ENCODE peak calls at places on chromosomes 1 and 21, in ten cellular contexts. One of them, this sample, is unnamed.
A peak's percentile ranks its signal among the peaks of the same experiment; 100 is the strongest.

GRCh38 chr1:3019516-3020051 is 1.7 kb upstream of the ACTRT2 start:
- DNase-seq in GM12865: no peak
- DNase-seq in body of pancreas: peak; percentile 3
- DNase-seq in tibial artery: peak; percentile 12
- DNase-seq in AG04449: no peak
- DNase-seq in fibroblast of the aortic adventitia: no peak
- DNase-seq in cardiac fibroblast: no peak
- DNase-seq in lower lobe of right lung: peak; percentile 40
- DNase-seq in CD8-positive, alpha-beta T cell: no peak
- DNase-seq in A549: no peak
- DNase-seq in this sample: no peak

GRCh38 chr1:118204648-118205047 is 19.6 kb upstream of the SPAG17 start:
- DNase-seq in GM12865: no peak
- DNase-seq in body of pancreas: no peak
- DNase-seq in tibial artery: no peak
- DNase-seq in AG04449: no peak
- DNase-seq in fibroblast of the aortic adventitia: no peak
- DNase-seq in cardiac fibroblast: no peak
- DNase-seq in lower lobe of right lung: no peak
- DNase-seq in CD8-positive, alpha-beta T cell: no peak
- DNase-seq in A549: no peak
- DNase-seq in this sample: no peak

GRCh38 chr1:219174672-219175564 is 1.2 kb downstream of the LYPLAL1 start:
- DNase-seq in GM12865: peak; percentile 78
- DNase-seq in body of pancreas: peak; percentile 71
- DNase-seq in tibial artery: peak; percentile 41
- DNase-seq in AG04449: peak; percentile 62
- DNase-seq in fibroblast of the aortic adventitia: peak; percentile 94
- DNase-seq in cardiac fibroblast: peak; percentile 92
- DNase-seq in lower lobe of right lung: no peak
- DNase-seq in CD8-positive, alpha-beta T cell: no peak
- DNase-seq in A549: no peak
- DNase-seq in this sample: peak; percentile 90

GRCh38 chr1:29912413-29912812 is 676.1 kb downstream of the PTPRU start:
- DNase-seq in GM12865: peak; percentile 15
- DNase-seq in body of pancreas: no peak
- DNase-seq in tibial artery: no peak
- DNase-seq in AG04449: no peak
- DNase-seq in fibroblast of the aortic adventitia: peak; percentile 63
- DNase-seq in cardiac fibroblast: peak; percentile 51
- DNase-seq in lower lobe of right lung: no peak
- DNase-seq in CD8-positive, alpha-beta T cell: no peak
- DNase-seq in A549: peak; percentile 29
- DNase-seq in this sample: peak; percentile 28

GRCh38 chr1:202241376-202242079 is 47.9 kb downstream of the LGR6 start:
- DNase-seq in GM12865: no peak
- DNase-seq in body of pancreas: peak; percentile 37
- DNase-seq in tibial artery: peak; percentile 57
- DNase-seq in AG04449: no peak
- DNase-seq in fibroblast of the aortic adventitia: no peak
- DNase-seq in cardiac fibroblast: no peak
- DNase-seq in lower lobe of right lung: no peak
- DNase-seq in CD8-positive, alpha-beta T cell: no peak
- DNase-seq in A549: no peak
- DNase-seq in this sample: no peak

GRCh38 chr1:47229884-47230691 is 1.9 kb downstream of the TAL1 start:
- DNase-seq in GM12865: no peak
- DNase-seq in body of pancreas: no peak
- DNase-seq in tibial artery: no peak
- DNase-seq in AG04449: no peak
- DNase-seq in fibroblast of the aortic adventitia: peak; percentile 17
- DNase-seq in cardiac fibroblast: no peak
- DNase-seq in lower lobe of right lung: no peak
- DNase-seq in CD8-positive, alpha-beta T cell: no peak
- DNase-seq in A549: no peak
- DNase-seq in this sample: peak; percentile 16

GRCh38 chr1:220370041-220370700 is 97.9 kb upstream of the RAB3GAP2 start:
- DNase-seq in GM12865: no peak
- DNase-seq in body of pancreas: no peak
- DNase-seq in tibial artery: no peak
- DNase-seq in AG04449: peak; percentile 69
- DNase-seq in fibroblast of the aortic adventitia: peak; percentile 86
- DNase-seq in cardiac fibroblast: peak; percentile 22
- DNase-seq in lower lobe of right lung: no peak
- DNase-seq in CD8-positive, alpha-beta T cell: no peak
- DNase-seq in A549: peak; percentile 11
- DNase-seq in this sample: peak; percentile 61

GRCh38 chr1:99304725-99305282 is 40.5 kb downstream of the PLPPR4 start:
- DNase-seq in GM12865: no peak
- DNase-seq in body of pancreas: no peak
- DNase-seq in tibial artery: no peak
- DNase-seq in AG04449: no peak
- DNase-seq in fibroblast of the aortic adventitia: no peak
- DNase-seq in cardiac fibroblast: no peak
- DNase-seq in lower lobe of right lung: no peak
- DNase-seq in CD8-positive, alpha-beta T cell: no peak
- DNase-seq in A549: no peak
- DNase-seq in this sample: no peak

GRCh38 chr1:11062965-11063401 is 3.2 kb upstream of the SRM start:
- DNase-seq in GM12865: peak; percentile 90
- DNase-seq in body of pancreas: peak; percentile 4
- DNase-seq in tibial artery: no peak
- DNase-seq in AG04449: peak; percentile 17
- DNase-seq in fibroblast of the aortic adventitia: no peak
- DNase-seq in cardiac fibroblast: no peak
- DNase-seq in lower lobe of right lung: no peak
- DNase-seq in CD8-positive, alpha-beta T cell: no peak
- DNase-seq in A549: no peak
- DNase-seq in this sample: peak; percentile 84

GRCh38 chr1:26049531-26050254 is 3.8 kb upstream of the SLC30A2 start:
- DNase-seq in GM12865: no peak
- DNase-seq in body of pancreas: no peak
- DNase-seq in tibial artery: no peak
- DNase-seq in AG04449: no peak
- DNase-seq in fibroblast of the aortic adventitia: no peak
- DNase-seq in cardiac fibroblast: no peak
- DNase-seq in lower lobe of right lung: no peak
- DNase-seq in CD8-positive, alpha-beta T cell: no peak
- DNase-seq in A549: no peak
- DNase-seq in this sample: no peak

GRCh38 chr1:54290443-54291184 is 90.6 kb downstream of the MRPL37 start:
- DNase-seq in GM12865: no peak
- DNase-seq in body of pancreas: peak; percentile 45
- DNase-seq in tibial artery: peak; percentile 38
- DNase-seq in AG04449: no peak
- DNase-seq in fibroblast of the aortic adventitia: peak; percentile 34
- DNase-seq in cardiac fibroblast: peak; percentile 55
- DNase-seq in lower lobe of right lung: no peak
- DNase-seq in CD8-positive, alpha-beta T cell: no peak
- DNase-seq in A549: peak; percentile 15
- DNase-seq in this sample: peak; percentile 40

GRCh38 chr1:26556041-26556440 is 26.5 kb downstream of the RPS6KA1 start:
- DNase-seq in GM12865: no peak
- DNase-seq in body of pancreas: no peak
- DNase-seq in tibial artery: no peak
- DNase-seq in AG04449: no peak
- DNase-seq in fibroblast of the aortic adventitia: no peak
- DNase-seq in cardiac fibroblast: no peak
- DNase-seq in lower lobe of right lung: no peak
- DNase-seq in CD8-positive, alpha-beta T cell: no peak
- DNase-seq in A549: no peak
- DNase-seq in this sample: no peak

GRCh38 chr21:44450402-44450801 is 4.9 kb upstream of the LRRC3 start:
- DNase-seq in GM12865: no peak
- DNase-seq in body of pancreas: no peak
- DNase-seq in tibial artery: no peak
- DNase-seq in AG04449: no peak
- DNase-seq in fibroblast of the aortic adventitia: no peak
- DNase-seq in cardiac fibroblast: no peak
- DNase-seq in lower lobe of right lung: no peak
- DNase-seq in CD8-positive, alpha-beta T cell: no peak
- DNase-seq in A549: no peak
- DNase-seq in this sample: no peak

GRCh38 chr1:23869818-23870217 is 1.7 kb upstream of the FUCA1 start:
- DNase-seq in GM12865: no peak
- DNase-seq in body of pancreas: no peak
- DNase-seq in tibial artery: no peak
- DNase-seq in AG04449: no peak
- DNase-seq in fibroblast of the aortic adventitia: no peak
- DNase-seq in cardiac fibroblast: no peak
- DNase-seq in lower lobe of right lung: no peak
- DNase-seq in CD8-positive, alpha-beta T cell: no peak
- DNase-seq in A549: no peak
- DNase-seq in this sample: no peak

DNA sequence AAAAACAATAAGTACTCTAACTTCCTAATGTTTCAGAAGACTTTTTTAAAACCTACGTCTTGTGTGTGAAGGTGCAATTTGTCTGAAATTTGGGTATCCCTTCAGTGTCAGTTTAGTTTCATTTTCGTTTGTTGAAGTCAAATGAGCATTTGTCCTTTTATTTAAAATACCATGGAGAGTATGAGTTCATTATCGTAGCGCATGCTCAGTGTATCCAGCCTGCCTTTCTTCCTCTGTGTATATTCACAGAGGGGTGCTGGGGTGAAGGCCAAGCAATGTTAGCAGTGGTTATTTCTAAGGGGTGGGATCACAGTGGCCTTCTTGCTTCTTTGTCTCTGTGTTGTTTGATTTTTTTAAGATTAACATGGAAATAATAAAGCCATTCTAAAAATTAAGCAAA is 43.2 kb downstream of the CNN3 start:
- DNase-seq in GM12865: peak; percentile 9
- DNase-seq in body of pancreas: peak; percentile 45
- DNase-seq in tibial artery: no peak
- DNase-seq in AG04449: no peak
- DNase-seq in fibroblast of the aortic adventitia: peak; percentile 80
- DNase-seq in cardiac fibroblast: peak; percentile 66
- DNase-seq in lower lobe of right lung: no peak
- DNase-seq in CD8-positive, alpha-beta T cell: no peak
- DNase-seq in A549: no peak
- DNase-seq in this sample: peak; percentile 87
- H3K4me3 ChIP-seq in GM12865: no peak overlapping the region
- H3K4me3 ChIP-seq in body of pancreas: no peak overlapping the region
- H3K4me3 ChIP-seq in tibial artery: peak overlapping the region; percentile 3
- H3K4me3 ChIP-seq in AG04449: no peak overlapping the region
- H3K4me3 ChIP-seq in fibroblast of the aortic adventitia: peak overlapping the region; percentile 9
- H3K4me3 ChIP-seq in cardiac fibroblast: no peak overlapping the region
- H3K4me3 ChIP-seq in lower lobe of right lung: no peak overlapping the region
- H3K4me3 ChIP-seq in CD8-positive, alpha-beta T cell: peak overlapping the region; percentile 27
- H3K4me3 ChIP-seq in A549: no peak overlapping the region
- H3K4me3 ChIP-seq in this sample: no peak overlapping the region

DNA sequence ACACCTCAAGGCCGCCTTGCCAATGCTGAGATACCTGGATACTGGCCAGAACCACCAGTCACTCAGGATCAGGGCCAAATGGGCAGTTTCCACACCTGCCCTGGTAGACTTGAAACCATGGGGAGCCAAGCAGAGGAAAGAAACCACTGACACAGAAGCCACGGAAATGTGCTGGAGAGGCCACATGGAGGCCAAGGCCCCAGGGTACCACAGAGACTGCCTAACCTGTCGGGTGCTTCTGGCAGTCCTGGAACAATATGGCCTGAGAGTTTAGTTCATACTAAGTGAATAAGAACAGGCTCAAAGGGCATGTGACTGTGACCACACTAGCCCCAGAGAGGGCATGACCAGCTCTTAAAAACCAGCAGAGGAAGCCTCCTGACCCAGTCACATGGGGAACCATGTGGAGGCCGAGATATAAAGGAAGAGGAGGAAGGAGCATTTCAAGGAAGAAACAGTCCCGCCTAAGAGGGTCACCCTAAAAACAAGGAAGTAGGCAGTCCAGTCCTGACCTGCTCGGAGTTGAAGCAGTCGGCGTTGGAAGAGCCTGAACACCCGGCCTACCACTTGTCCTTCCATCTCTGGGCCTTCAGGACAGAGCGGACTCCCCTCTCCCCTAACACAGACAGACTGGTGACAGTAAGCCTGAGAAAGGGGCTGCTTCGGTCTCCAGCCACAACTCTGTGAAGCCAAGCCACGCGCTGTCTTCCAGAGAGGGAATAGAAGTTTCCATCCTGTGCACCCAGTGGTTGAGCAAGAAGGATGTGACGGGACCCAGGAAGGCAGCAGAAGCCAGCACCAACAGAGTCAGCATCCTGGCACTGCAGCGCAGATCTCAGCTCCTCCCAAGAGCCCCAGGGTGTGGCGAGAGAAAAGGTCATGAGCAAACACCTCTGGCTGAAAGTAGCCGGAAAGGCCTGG is at the start of gene DENND2D:
- DNase-seq in GM12865: peak; percentile 92
- DNase-seq in body of pancreas: peak; percentile 87
- DNase-seq in tibial artery: peak; percentile 82
- DNase-seq in AG04449: no peak
- DNase-seq in fibroblast of the aortic adventitia: no peak
- DNase-seq in cardiac fibroblast: no peak
- DNase-seq in lower lobe of right lung: peak; percentile 76
- DNase-seq in CD8-positive, alpha-beta T cell: no peak
- DNase-seq in A549: no peak
- DNase-seq in this sample: no peak
- TF ChIP-seq CTCF in GM12865: no peak
- TF ChIP-seq CTCF in body of pancreas: no peak
- TF ChIP-seq CTCF in tibial artery: no peak
- TF ChIP-seq CTCF in AG04449: no peak
- TF ChIP-seq CTCF in fibroblast of the aortic adventitia: no peak
- TF ChIP-seq CTCF in cardiac fibroblast: no peak
- TF ChIP-seq CTCF in lower lobe of right lung: no peak
- TF ChIP-seq CTCF in CD8-positive, alpha-beta T cell: no peak
- TF ChIP-seq CTCF in A549: no peak
- TF ChIP-seq CTCF in this sample: no peak

GRCh38 chr1:151504252-151504651 is 6.9 kb upstream of the CGN start:
- DNase-seq in GM12865: no peak
- DNase-seq in body of pancreas: no peak
- DNase-seq in tibial artery: no peak
- DNase-seq in AG04449: no peak
- DNase-seq in fibroblast of the aortic adventitia: peak; percentile 28
- DNase-seq in cardiac fibroblast: peak; percentile 55
- DNase-seq in lower lobe of right lung: no peak
- DNase-seq in CD8-positive, alpha-beta T cell: no peak
- DNase-seq in A549: no peak
- DNase-seq in this sample: no peak
- H3K4me3 ChIP-seq in GM12865: no peak overlapping the region
- H3K4me3 ChIP-seq in body of pancreas: no peak overlapping the region
- H3K4me3 ChIP-seq in tibial artery: no peak overlapping the region
- H3K4me3 ChIP-seq in AG04449: no peak overlapping the region
- H3K4me3 ChIP-seq in fibroblast of the aortic adventitia: no peak overlapping the region
- H3K4me3 ChIP-seq in cardiac fibroblast: no peak overlapping the region
- H3K4me3 ChIP-seq in lower lobe of right lung: no peak overlapping the region
- H3K4me3 ChIP-seq in CD8-positive, alpha-beta T cell: no peak overlapping the region
- H3K4me3 ChIP-seq in A549: no peak overlapping the region
- H3K4me3 ChIP-seq in this sample: no peak overlapping the region

DNA sequence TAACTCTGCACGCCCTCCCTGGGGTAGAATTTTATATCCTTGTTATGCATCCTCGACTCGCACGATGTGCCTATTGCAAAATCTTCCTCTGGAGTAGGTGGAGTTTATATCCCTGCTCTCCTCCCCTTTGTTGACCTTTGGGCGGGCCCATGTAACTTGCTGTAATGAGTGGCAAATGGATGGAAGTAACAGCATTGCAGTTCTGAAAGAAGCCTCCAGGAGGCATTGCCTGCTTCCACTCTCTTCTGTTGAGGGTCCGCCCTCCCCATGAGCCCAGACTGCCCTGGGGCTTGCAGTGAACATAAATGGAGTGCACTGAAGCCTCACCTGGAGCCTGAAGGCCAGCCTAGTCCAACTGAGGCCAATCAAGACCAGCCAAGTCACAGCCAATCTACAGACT is 62.2 kb upstream of the GRIK3 start:
- DNase-seq in GM12865: peak; percentile 49
- DNase-seq in body of pancreas: no peak
- DNase-seq in tibial artery: no peak
- DNase-seq in AG04449: no peak
- DNase-seq in fibroblast of the aortic adventitia: no peak
- DNase-seq in cardiac fibroblast: no peak
- DNase-seq in lower lobe of right lung: no peak
- DNase-seq in CD8-positive, alpha-beta T cell: no peak
- DNase-seq in A549: peak; percentile 30
- DNase-seq in this sample: no peak
- TF ChIP-seq CTCF in GM12865: peak; percentile 38
- TF ChIP-seq CTCF in body of pancreas: no peak
- TF ChIP-seq CTCF in tibial artery: no peak
- TF ChIP-seq CTCF in AG04449: no peak
- TF ChIP-seq CTCF in fibroblast of the aortic adventitia: no peak
- TF ChIP-seq CTCF in cardiac fibroblast: no peak
- TF ChIP-seq CTCF in lower lobe of right lung: peak; percentile 11
- TF ChIP-seq CTCF in CD8-positive, alpha-beta T cell: no peak
- TF ChIP-seq CTCF in A549: no peak
- TF ChIP-seq CTCF in this sample: peak; percentile 2

This sample was measured in astrocyte of the spinal cord.